ENCODE peak calls at places on chromosomes 13 and 19, in eight cellular contexts. D is CD8-positive, alpha-beta T cell; K is right lobe of liver; A is activated T-cell treated with anti-CD3 and anti-CD28 coated beads, Interleukin-2, amount 50 U/mL, for 72 hours; P is NCI-H1105; I is GM13976; Z is activated T-helper 9 cell treated with anti-CD3 and anti-CD28 coated beads, Interleukin-2, amount 50 U/mL, for 16 hours; U is stimulated activated naive B cell treated with anti-CD40 and anti-IgM and Interleukin-4, amounts not matched to agents 10 μg/mL and 1 μg/mL and 100 μg/mL, for 72 hours. E is an unnamed sample.

GRCh38 chr19:45051929-45052579 is 13.2 kb downstream of the CLASRP start:
- DNase-seq in D (no peak), K (no peak), A (no peak), P (no peak), I (peak), Z (no peak), U (peak), E (no peak)

GRCh38 chr13:66348745-66349720 is 881.1 kb downstream of the PCDH9 start:
- DNase-seq in D (no peak), K (no peak), A (no peak), P (no peak), I (no peak), Z (no peak), U (no peak), E (no peak)

GRCh38 chr13:95239293-95239692 is 62.0 kb downstream of the ABCC4 start:
- DNase-seq in D (no peak), K (no peak), A (no peak), P (no peak), I (peak), Z (no peak), U (no peak), E (peak)

GRCh38 chr19:34350161-34350561 is 14.8 kb upstream of the GPI start:
- DNase-seq in D (peak), K (peak), A (peak), P (no peak), I (no peak), Z (no peak), U (no peak), E (no peak)

GRCh38 chr13:73945871-73946270 is 188.3 kb downstream of the KLF12 start:
- DNase-seq in D (no peak), K (no peak), A (no peak), P (no peak), I (no peak), Z (no peak), U (no peak), E (no peak)

GRCh38 chr19:45528744-45529453 is 21.6 kb downstream of the VASP start:
- DNase-seq in D (peak), K (peak), A (no peak), P (peak), I (no peak), Z (no peak), U (no peak), E (no peak)

GRCh38 chr13:26653310-26653709 is 95.8 kb downstream of the WASF3 start:
- DNase-seq in D (no peak), K (no peak), A (no peak), P (no peak), I (no peak), Z (no peak), U (no peak), E (peak)

GRCh38 chr19:35549174-35549788 is 3.9 kb downstream of the TMEM147 start:
- DNase-seq in D (peak), K (no peak), A (peak), P (peak), I (peak), Z (peak), U (no peak), E (peak)

GRCh38 chr19:34962945-34963530 is 991 bp downstream of the ZNF792 start:
- DNase-seq in D (no peak), K (no peak), A (no peak), P (no peak), I (peak), Z (no peak), U (no peak), E (no peak)

GRCh38 chr19:46537136-46538097 is 41.8 kb upstream of the PNMA8B start:
- DNase-seq in D (peak), K (no peak), A (peak), P (no peak), I (peak), Z (peak), U (no peak), E (peak)

GRCh38 chr19:47190167-47190727 is 40.8 kb downstream of the BBC3 start:
- DNase-seq in D (peak), K (peak), A (peak), P (no peak), I (no peak), Z (peak), U (no peak), E (peak)

GRCh38 chr13:90402613-90403012 is 944.9 kb upstream of the MIR17HG start:
- DNase-seq in D (no peak), K (no peak), A (no peak), P (no peak), I (no peak), Z (no peak), U (no peak), E (no peak)

GRCh38 chr13:110853235-110853721 is 61.6 kb downstream of the ANKRD10 start:
- DNase-seq in D (no peak), K (no peak), A (no peak), P (no peak), I (no peak), Z (no peak), U (no peak), E (peak)

GRCh38 chr19:18948976-18949356 is 7.9 kb upstream of the HOMER3 start:
- DNase-seq in D (no peak), K (no peak), A (no peak), P (no peak), I (no peak), Z (no peak), U (no peak), E (no peak)

GRCh38 chr19:708154-709141 is at the start of gene PALM:
- DNase-seq in D (no peak), K (no peak), A (no peak), P (peak), I (no peak), Z (no peak), U (no peak), E (no peak)

GRCh38 chr19:50759886-50760285 is 10.4 kb upstream of the GPR32 start:
- DNase-seq in D (no peak), K (no peak), A (no peak), P (no peak), I (peak), Z (no peak), U (no peak), E (peak)

GRCh38 chr19:31316201-31316951 is 32.9 kb downstream of the TSHZ3 start:
- DNase-seq in D (no peak), K (no peak), A (no peak), P (peak), I (no peak), Z (no peak), U (no peak), E (peak)

GRCh38 chr19:32652893-32653625 is 21.9 kb downstream of the ANKRD27 start:
- DNase-seq in D (no peak), K (peak), A (no peak), P (peak), I (no peak), Z (no peak), U (no peak), E (peak)

GRCh38 chr19:13839938-13840750 is 36.8 kb upstream of the NANOS3 start:
- DNase-seq in D (peak), K (peak), A (peak), P (no peak), I (no peak), Z (no peak), U (no peak), E (no peak)

GRCh38 chr19:33134571-33135041 is 2.7 kb downstream of the WDR88 start:
- DNase-seq in D (peak), K (no peak), A (peak), P (no peak), I (peak), Z (peak), U (no peak), E (no peak)